ENCODE peak calls at places on chromosomes 6 and 20, in seven cellular contexts. C, E, U, A, M, D and P are unnamed samples.

GRCh38 chr6:152295346-152295745 is 341.8 kb downstream of the SYNE1 start:
- DNase-seq in U (no peak), D (no peak), A (peak), M (no peak), C (no peak), E (peak), P (no peak)

GRCh38 chr6:30763618-30764489 is 19.5 kb upstream of the IER3 start:
- DNase-seq in D (peak), M (no peak), C (peak), A (peak), E (peak), U (peak), P (no peak)

GRCh38 chr20:1357921-1358671 is 29.2 kb upstream of the SDCBP2 start:
- DNase-seq in U (no peak), M (no peak), C (no peak), D (no peak), E (peak), A (no peak), P (no peak)

GRCh38 chr20:44212792-44213191 is 2.2 kb upstream of the OSER1 start:
- DNase-seq in M (peak), A (no peak), U (no peak), E (peak), C (no peak), D (no peak), P (no peak)

GRCh38 chr20:1722513-1723050 is 65.0 kb upstream of the SIRPG start:
- DNase-seq in M (no peak), A (no peak), D (no peak), U (no peak), C (no peak), E (no peak), P (no peak)

GRCh38 chr20:52178691-52179090 is 12.9 kb downstream of the ZFP64 start:
- DNase-seq in U (peak), M (no peak), E (no peak), D (no peak), C (no peak), A (no peak), P (no peak)

GRCh38 chr6:53651149-53651763 is 14.3 kb downstream of the KLHL31 start:
- DNase-seq in M (no peak), A (peak), U (peak), C (peak), E (peak), D (peak), P (peak)

GRCh38 chr20:19254956-19255355 is 42.5 kb downstream of the SLC24A3 start:
- DNase-seq in U (peak), E (no peak), D (no peak), A (no peak), M (no peak), C (no peak), P (no peak)

GRCh38 chr6:15518057-15518456 is 144.8 kb downstream of the DTNBP1 start:
- DNase-seq in A (no peak), C (no peak), D (peak), M (no peak), E (peak), U (no peak), P (no peak)

GRCh38 chr20:57211949-57212889 is 54.2 kb downstream of the BMP7 start:
- DNase-seq in E (peak), D (peak), A (peak), C (peak), M (peak), U (peak), P (peak)

GRCh38 chr20:56779452-56780143 is 150.5 kb downstream of the TFAP2C start:
- DNase-seq in E (no peak), D (no peak), A (no peak), U (peak), M (no peak), C (peak), P (no peak)

GRCh38 chr6:141682391-141682790 is 450.3 kb upstream of the GJE1 start:
- DNase-seq in M (no peak), A (no peak), E (no peak), D (no peak), U (peak), C (no peak), P (no peak)

GRCh38 chr6:2563635-2564034 is 187.1 kb downstream of the MYLK4 start:
- DNase-seq in U (no peak), M (no peak), A (no peak), C (no peak), E (peak), D (no peak), P (no peak)

GRCh38 chr20:51945177-51945576 is 142.9 kb upstream of the SALL4 start:
- DNase-seq in D (no peak), M (no peak), U (no peak), A (no peak), E (no peak), C (no peak), P (no peak)

GRCh38 chr6:71228461-71229041 is 60.1 kb upstream of the OGFRL1 start:
- DNase-seq in U (no peak), M (no peak), D (no peak), E (peak), C (no peak), A (peak), P (no peak)

GRCh38 chr6:123329337-123329736 is 307.4 kb downstream of the TRDN start:
- DNase-seq in M (no peak), E (no peak), U (peak), C (no peak), A (no peak), D (no peak), P (no peak)

GRCh38 chr6:39224523-39225182 is 4.6 kb downstream of the KCNK5 start:
- DNase-seq in M (no peak), E (no peak), U (no peak), C (no peak), A (no peak), D (no peak), P (no peak)

GRCh38 chr20:41170386-41171105 is 33.2 kb downstream of the PLCG1 start:
- DNase-seq in E (no peak), A (no peak), M (no peak), U (no peak), C (no peak), D (no peak), P (no peak)

GRCh38 chr6:53982361-53983050 is 128.7 kb upstream of the MLIP start:
- DNase-seq in M (no peak), D (no peak), U (peak), A (no peak), E (peak), C (no peak), P (no peak)

GRCh38 chr20:25103526-25103925 is 21.6 kb upstream of the VSX1 start:
- DNase-seq in E (no peak), U (no peak), C (no peak), D (no peak), M (no peak), A (no peak), P (no peak)

GRCh38 chr6:147806697-147807096 is 298.2 kb downstream of the SAMD5 start:
- DNase-seq in E (no peak), U (peak), A (no peak), M (no peak), D (no peak), C (no peak), P (no peak)

GRCh38 chr6:40340957-40341356 is 246.2 kb downstream of the LRFN2 start:
- DNase-seq in A (no peak), M (no peak), C (no peak), E (no peak), U (no peak), D (no peak), P (no peak)

GRCh38 chr20:53599910-53600632 is 6.4 kb upstream of the ZNF217 start:
- DNase-seq in E (no peak), M (no peak), D (peak), C (no peak), U (no peak), A (no peak), P (no peak)

GRCh38 chr20:32539817-32540675 is 45.1 kb downstream of the NOL4L start:
- DNase-seq in A (no peak), M (no peak), U (no peak), E (no peak), C (no peak), D (no peak), P (no peak)

GRCh38 chr6:169252805-169253189 is 849 bp downstream of the THBS2 start:
- DNase-seq in D (no peak), C (peak), M (no peak), U (peak), E (no peak), A (no peak), P (peak)

GRCh38 chr6:137693737-137694136 is 173.3 kb upstream of the TNFAIP3 start:
- DNase-seq in U (no peak), D (no peak), M (no peak), A (no peak), E (no peak), C (no peak), P (no peak)

GRCh38 chr6:124963416-124964083 is 1.3 kb downstream of the RNF217 start:
- DNase-seq in M (no peak), E (peak), C (no peak), U (peak), D (peak), A (peak), P (no peak)

GRCh38 chr6:81241717-81242116 is 510.8 kb downstream of the TENT5A start:
- DNase-seq in C (no peak), E (peak), U (peak), A (peak), M (no peak), D (no peak), P (no peak)

GRCh38 chr20:16317445-16318362 is 255.5 kb downstream of the KIF16B start:
- DNase-seq in C (no peak), D (no peak), A (no peak), M (no peak), E (no peak), U (no peak), P (no peak)

GRCh38 chr6:125041740-125042459 is 79.7 kb downstream of the RNF217 start:
- DNase-seq in U (no peak), M (no peak), A (peak), E (peak), C (no peak), D (no peak), P (no peak)

GRCh38 chr6:92231220-92231701 is 1188.1 kb downstream of the EPHA7 start:
- DNase-seq in C (no peak), E (no peak), M (no peak), A (no peak), D (no peak), U (no peak), P (no peak)

GRCh38 chr6:128327890-128328289 is 192.5 kb downstream of the PTPRK start:
- DNase-seq in E (peak), C (peak), D (peak), U (peak), A (no peak), M (peak), P (no peak)

GRCh38 chr20:55251170-55251569 is 754.1 kb downstream of the CBLN4 start:
- DNase-seq in A (no peak), D (no peak), M (no peak), C (no peak), E (no peak), U (no peak), P (no peak)

GRCh38 chr6:157665172-157665571 is 157.9 kb upstream of the SNX9 start:
- DNase-seq in M (no peak), D (no peak), E (no peak), A (no peak), U (no peak), C (no peak), P (no peak)

GRCh38 chr6:20575125-20575524 is 40.9 kb downstream of the CDKAL1 start:
- DNase-seq in E (no peak), U (peak), D (no peak), C (no peak), M (no peak), A (no peak), P (no peak)

GRCh38 chr6:11791354-11792107 is 12.9 kb upstream of the ADTRP start:
- DNase-seq in M (no peak), C (peak), D (no peak), U (no peak), A (no peak), E (peak), P (no peak)

GRCh38 chr20:58222446-58222845 is 6.0 kb downstream of the ANKRD60 start:
- DNase-seq in U (no peak), E (no peak), M (no peak), C (no peak), A (no peak), D (no peak), P (no peak)

GRCh38 chr20:58216334-58216733 is 12.1 kb downstream of the ANKRD60 start:
- DNase-seq in C (no peak), E (peak), D (no peak), M (no peak), A (no peak), U (no peak), P (no peak)

GRCh38 chr20:58218665-58219341 is 9.7 kb downstream of the ANKRD60 start:
- DNase-seq in U (no peak), C (no peak), A (no peak), M (no peak), E (no peak), D (no peak), P (no peak)

GRCh38 chr20:58223358-58223941 is 5.0 kb downstream of the ANKRD60 start:
- DNase-seq in E (no peak), U (no peak), A (no peak), D (no peak), C (no peak), M (no peak), P (no peak)

DNA sequence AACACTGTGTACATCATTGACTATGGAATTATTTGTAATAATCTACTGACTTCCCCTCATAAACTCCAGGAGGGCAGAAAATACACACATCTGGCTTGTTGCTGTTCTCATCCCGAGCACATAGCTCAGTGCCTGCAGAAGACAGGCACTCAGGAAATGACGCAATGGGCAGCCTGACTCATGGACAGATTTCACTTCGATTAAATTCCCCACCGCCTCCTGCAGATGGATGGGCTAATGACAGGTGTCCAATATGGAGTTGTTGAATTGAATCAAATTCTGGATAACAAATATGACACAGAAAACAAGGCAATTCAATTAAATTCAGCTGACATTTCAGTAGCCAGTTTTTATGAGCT is 9.1 kb downstream of the ANKRD60 start:
- DNase-seq in C (no peak), D (peak), M (no peak), U (no peak), A (no peak), E (peak), P (no peak)
- H2BK120ac ChIP-seq in C (no peak), D (no peak), M (no peak), U (no peak), A (no peak), E (no peak), P (no peak)

DNA sequence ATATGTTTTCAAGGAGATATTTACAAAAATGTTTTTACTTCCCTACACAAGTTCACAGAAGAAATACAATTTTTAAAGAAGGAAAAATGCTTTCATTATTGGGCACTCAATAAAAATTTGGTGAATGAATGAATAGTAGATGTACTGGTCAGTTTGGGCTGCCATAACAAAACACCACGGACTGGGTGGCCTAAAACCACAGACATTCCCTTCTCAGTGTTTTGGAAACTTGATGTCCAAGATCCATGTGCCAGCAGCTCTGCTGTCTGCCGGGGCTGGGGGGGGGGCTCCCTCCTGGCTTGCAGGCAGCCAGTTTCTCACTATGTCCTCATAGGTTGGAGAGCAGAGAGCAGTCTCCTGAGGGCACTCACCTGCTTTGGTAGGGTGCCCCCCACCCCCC is 62.0 kb downstream of the FAM120B start:
- DNase-seq in D (no peak), U (no peak), E (no peak), C (no peak), M (no peak), A (no peak), P (no peak)
- H3K18ac ChIP-seq in D (no peak), U (no peak), E (no peak), C (no peak), M (no peak), A (no peak), P (no peak)

GRCh38 chr6:89264296-89264695 is 47.1 kb upstream of the GABRR1 start:
- DNase-seq in M (no peak), E (no peak), U (no peak), D (no peak), C (no peak), A (no peak), P (no peak)
- H3K23ac ChIP-seq in M (no peak), E (no peak), U (no peak), D (no peak), C (no peak), A (no peak), P (no peak)

DNA sequence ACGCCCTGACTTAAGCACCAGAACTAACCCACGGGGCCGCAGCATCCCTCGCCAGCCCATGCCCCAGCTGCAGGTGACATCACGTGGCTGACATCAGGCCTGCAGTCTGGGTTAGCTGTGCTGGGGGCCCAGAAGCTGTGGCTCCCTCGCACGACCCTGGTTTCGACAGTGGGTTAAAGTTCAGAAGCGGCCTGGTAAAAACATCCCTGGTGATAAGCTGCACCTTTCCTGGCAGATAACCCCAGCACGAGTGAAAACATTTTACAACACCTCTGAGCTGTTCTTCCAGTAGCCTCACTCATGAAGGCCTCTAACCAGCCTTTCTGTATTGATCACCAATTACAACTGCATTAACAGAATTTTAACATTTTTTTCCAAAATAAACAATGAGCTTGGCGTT is 136.4 kb upstream of the RREB1 start:
- DNase-seq in C (no peak), U (no peak), A (no peak), E (no peak), D (no peak), M (no peak), P (no peak)
- H2BK120ac ChIP-seq in C (no peak), U (no peak), A (no peak), E (no peak), D (no peak), M (no peak), P (no peak)

GRCh38 chr20:35447082-35447789 is 8.2 kb upstream of the CEP250 start:
- DNase-seq in C (peak), M (peak), D (peak), U (peak), E (peak), A (peak), P (peak)
- H3K18ac ChIP-seq in C (no peak), M (no peak), D (no peak), U (no peak), E (no peak), A (no peak), P (no peak)

DNA sequence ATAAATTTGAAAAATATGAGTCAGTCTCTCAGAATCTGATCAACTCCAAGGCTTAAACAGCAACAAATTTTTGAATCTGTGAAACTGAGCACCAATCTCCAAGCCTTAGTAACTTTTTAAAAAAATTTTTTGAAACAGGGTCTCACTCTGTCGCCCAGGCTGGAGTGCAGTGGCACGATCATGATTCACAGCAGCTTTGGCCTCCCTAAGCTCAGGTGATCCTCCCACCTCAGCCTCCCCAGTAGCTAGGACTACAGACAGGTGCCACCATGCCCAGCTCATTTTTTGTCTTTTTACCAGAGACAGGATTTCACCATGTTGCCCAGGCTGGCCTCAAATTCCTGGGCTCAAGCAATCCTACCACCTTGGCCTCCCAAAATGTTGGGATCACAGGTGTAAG is 207.9 kb upstream of the TCF21 start:
- DNase-seq in A (no peak), C (no peak), U (no peak), M (no peak), E (no peak), D (no peak), P (no peak)
- H3K23ac ChIP-seq in A (no peak), C (no peak), U (no peak), M (no peak), E (peak), D (no peak), P (no peak)

DNA sequence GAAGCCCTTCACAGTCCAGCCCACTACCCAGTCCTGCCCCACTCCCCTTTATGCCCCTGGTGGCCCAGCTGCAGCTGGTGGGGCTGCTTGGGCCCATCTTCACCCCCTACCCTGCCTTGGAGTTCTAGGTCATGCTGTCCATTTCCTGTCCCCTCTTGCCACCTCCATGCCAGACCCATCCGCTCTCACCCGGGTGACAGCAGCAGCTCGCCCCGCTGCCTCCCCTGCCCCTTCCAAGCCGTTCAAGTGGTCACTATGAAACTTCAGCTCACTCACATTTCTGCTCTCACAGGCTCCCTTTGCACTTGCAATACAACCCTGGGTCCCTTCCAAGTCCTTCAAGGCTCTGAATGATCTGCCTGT is 16.2 kb downstream of the MYH7B start:
- DNase-seq in C (no peak), A (no peak), M (no peak), D (no peak), E (no peak), U (no peak), P (no peak)
- H2BK120ac ChIP-seq in C (no peak), A (no peak), M (no peak), D (no peak), E (no peak), U (no peak), P (no peak)

DNA sequence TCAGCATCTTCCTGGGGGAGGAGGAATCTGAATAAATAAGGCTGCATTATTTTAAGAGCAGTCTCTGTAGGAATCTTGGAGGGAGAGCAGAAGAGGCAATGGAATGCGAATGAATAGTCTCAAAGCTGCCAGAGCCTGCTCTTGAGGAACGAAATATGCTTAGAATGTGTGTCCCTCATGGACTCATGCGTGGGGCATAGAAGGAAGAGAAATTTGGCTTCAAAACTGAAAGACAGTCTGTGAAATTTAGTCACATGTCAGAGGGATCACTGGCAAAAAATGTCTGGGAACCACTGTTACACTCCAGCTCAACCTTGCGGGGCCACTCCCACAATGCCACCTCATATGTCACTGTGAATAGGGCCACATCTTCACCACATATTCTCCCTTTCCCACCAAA is 95.5 kb downstream of the GJA10 start:
- DNase-seq in D (peak), U (peak), A (peak), E (peak), M (no peak), C (no peak), P (no peak)
- H3K18ac ChIP-seq in D (peak), U (no peak), A (no peak), E (peak), M (no peak), C (no peak), P (no peak)